ENCODE peak calls at places on chromosomes 3 and 15, in five cellular contexts. O is K562, I is H1, R is HepG2, V is GM12878. J is an unnamed sample.

GRCh38 chr15:58396181-58396580 is 35.6 kb upstream of the LIPC start:
- DNase-seq in O (no peak), I (no peak), R (no peak), V (no peak), J (no peak)

GRCh38 chr15:49877871-49878511 is 241.0 kb downstream of the ATP8B4 start:
- DNase-seq in O (no peak), I (no peak), R (no peak), V (no peak), J (no peak)

GRCh38 chr3:175957427-175957826 is 1098.3 kb downstream of the NAALADL2 start:
- DNase-seq in O (no peak), I (no peak), R (no peak), V (no peak), J (no peak)

GRCh38 chr15:77012868-77013267 is 17.9 kb downstream of the PSTPIP1 start:
- DNase-seq in O (no peak), I (no peak), R (no peak), V (no peak), J (no peak)

GRCh38 chr15:78175333-78175732 is 26.2 kb downstream of the IDH3A start:
- DNase-seq in O (no peak), I (no peak), R (no peak), V (no peak), J (no peak)

GRCh38 chr15:87781959-87782625 is 474.4 kb downstream of the NTRK3 start:
- DNase-seq in O (no peak), I (no peak), R (no peak), V (no peak), J (no peak)

GRCh38 chr15:93088200-93088980 is 621 bp downstream of the RGMA start:
- DNase-seq in O (no peak), I (peak; percentile 82), R (no peak), V (no peak), J (peak; percentile 83)

GRCh38 chr15:40217166-40217785 is 21.6 kb upstream of the PAK6 start:
- DNase-seq in O (peak; percentile 79), I (no peak), R (peak; percentile 69), V (peak; percentile 26), J (peak; percentile 71)

GRCh38 chr3:51374456-51374855 is 10.6 kb upstream of the MANF start:
- DNase-seq in O (no peak), I (no peak), R (no peak), V (no peak), J (no peak)

GRCh38 chr15:58462547-58462946 is 30.8 kb downstream of the LIPC start:
- DNase-seq in O (peak; percentile 32), I (no peak), R (no peak), V (no peak), J (no peak)

GRCh38 chr3:172140499-172141391 is 101.4 kb downstream of the FNDC3B start:
- DNase-seq in O (peak; percentile 17), I (no peak), R (peak; percentile 98), V (no peak), J (no peak)

GRCh38 chr15:88989578-88989977 is 76.4 kb upstream of the MFGE8 start:
- DNase-seq in O (no peak), I (no peak), R (no peak), V (no peak), J (no peak)

GRCh38 chr15:42100021-42100800 is 5.8 kb upstream of the PLA2G4D start:
- DNase-seq in O (no peak), I (no peak), R (no peak), V (no peak), J (no peak)

GRCh38 chr15:74988007-74988800 is 7.2 kb upstream of the SCAMP5 start:
- DNase-seq in O (peak; percentile 78), I (peak; percentile 60), R (peak; percentile 65), V (no peak), J (peak; percentile 72)

GRCh38 chr3:133676336-133677118 is 14.8 kb upstream of the TOPBP1 start:
- DNase-seq in O (no peak), I (no peak), R (no peak), V (no peak), J (no peak)

GRCh38 chr15:42457445-42458442 is 33.2 kb downstream of the ZNF106 start:
- DNase-seq in O (no peak), I (peak; percentile 78), R (no peak), V (peak; percentile 45), J (peak; percentile 42)

GRCh38 chr3:29751647-29752263 is 470.9 kb downstream of the RBMS3 start:
- DNase-seq in O (no peak), I (no peak), R (no peak), V (no peak), J (no peak)

GRCh38 chr3:177300842-177301241 is 103.6 kb upstream of the TBL1XR1 start:
- DNase-seq in O (no peak), I (no peak), R (no peak), V (no peak), J (no peak)

GRCh38 chr3:113054552-113054951 is 63.8 kb downstream of the GTPBP8 start:
- DNase-seq in O (no peak), I (no peak), R (no peak), V (no peak), J (no peak)

GRCh38 chr3:118231578-118231977 is 803.1 kb downstream of the IGSF11 start:
- DNase-seq in O (no peak), I (no peak), R (no peak), V (no peak), J (no peak)

GRCh38 chr3:172128852-172129251 is 89.5 kb downstream of the FNDC3B start:
- DNase-seq in O (no peak), I (no peak), R (no peak), V (no peak), J (no peak)

DNA sequence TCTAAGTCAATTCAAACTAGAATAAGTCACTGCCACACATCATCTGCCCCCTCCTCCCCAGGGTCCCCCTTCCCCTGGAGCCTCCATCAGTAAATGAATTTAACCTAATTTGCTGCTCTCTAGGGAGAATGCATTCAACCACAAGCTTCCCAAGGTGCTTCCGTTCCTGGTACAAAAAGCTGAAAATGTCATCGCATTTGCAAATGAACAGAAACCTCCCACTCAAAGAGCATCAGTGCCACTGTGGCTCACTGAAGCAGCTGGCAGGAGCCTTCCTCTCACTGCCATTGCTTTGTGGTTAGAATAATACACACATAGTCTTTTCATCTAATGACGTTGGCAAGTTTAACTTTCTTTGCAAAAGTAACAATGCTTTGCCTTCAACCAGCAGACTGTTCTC is 238.3 kb downstream of the CPNE4 start:
- DNase-seq in O (no peak), I (no peak), R (no peak), V (peak; percentile 61), J (no peak)
- TF ChIP-seq POLR2AphosphoS5 in O (no peak), I (no peak), R (no peak), V (no peak), J (no peak)

DNA sequence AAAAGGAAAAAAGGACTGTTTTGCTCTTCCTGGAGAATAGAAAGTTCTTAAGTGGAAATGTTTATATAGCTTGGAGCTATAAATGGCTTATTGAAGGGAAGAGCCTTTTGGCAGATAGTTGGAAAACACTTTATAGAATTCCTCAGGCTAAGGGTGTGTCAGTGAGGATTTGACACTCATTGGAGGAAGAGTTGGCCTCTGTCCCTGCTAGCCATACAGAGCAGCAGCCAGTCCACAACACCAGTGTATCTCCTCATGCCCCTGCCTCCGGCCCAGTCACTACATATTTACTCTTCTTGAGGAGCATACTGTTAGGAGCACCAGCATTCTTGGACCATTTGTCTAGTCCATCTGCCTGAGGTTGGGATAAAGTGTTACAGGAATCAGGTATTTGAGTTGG is 36.2 kb downstream of the KLHL18 start:
- DNase-seq in O (no peak), I (no peak), R (no peak), V (no peak), J (no peak)
- TF ChIP-seq USF2 in O (no peak), I (no peak), R (no peak), V (no peak), J (no peak)

DNA sequence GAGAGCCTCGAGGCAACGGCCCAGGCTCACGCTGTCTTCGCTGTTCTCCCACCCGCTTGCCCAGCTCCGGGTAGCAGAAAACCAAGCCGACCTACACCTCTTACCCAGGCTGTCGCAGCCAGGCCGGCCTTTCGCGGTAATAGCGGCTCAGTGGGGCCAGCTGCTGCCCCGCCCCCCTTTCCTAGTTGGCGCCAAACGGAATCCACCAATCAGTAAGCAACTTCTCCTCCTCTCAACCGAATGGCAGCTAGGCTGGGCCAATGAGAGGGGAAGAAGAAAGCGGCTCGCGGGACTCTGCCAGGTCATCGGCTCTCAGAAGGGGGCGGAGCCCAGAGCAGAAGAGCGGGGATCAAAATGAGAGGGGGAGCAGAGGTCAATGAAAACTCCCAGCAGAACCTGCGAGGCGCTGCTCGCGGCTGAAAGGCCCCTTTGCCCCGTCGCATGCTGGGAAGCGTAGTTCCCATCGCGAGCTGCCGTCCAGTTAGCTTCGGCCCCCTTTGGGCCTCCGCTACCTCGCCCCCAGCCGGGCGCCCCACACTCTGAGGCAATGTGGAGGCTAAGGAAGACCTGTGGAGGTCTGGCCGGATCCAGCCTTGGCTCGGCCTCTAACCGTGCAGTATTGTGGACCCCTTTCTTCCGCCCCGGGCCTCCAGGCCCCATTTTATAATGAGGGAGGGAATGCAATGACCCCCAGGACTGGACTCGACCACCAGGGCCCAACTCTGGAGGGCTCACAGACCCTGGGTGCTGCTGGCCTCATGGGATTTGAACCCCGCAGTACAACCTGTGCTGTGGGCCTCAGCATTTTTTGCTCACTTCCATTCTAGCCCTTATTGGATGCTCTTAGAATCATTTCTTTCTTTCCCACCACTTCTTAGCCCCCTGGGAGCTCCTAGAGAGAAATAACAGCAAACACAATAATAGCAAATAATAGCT is at the start of gene CDC25A:
- DNase-seq in O (peak; percentile 97), I (peak; percentile 92), R (peak; percentile 99), V (peak; percentile 97), J (peak; percentile 96)
- TF ChIP-seq POLR2AphosphoS5 in O (peak; percentile 83), I (peak; percentile 95), R (peak; percentile 71), V (peak; percentile 66), J (peak; percentile 55)

GRCh38 chr3:16060358-16060852 is 114.1 kb upstream of the GALNT15 start:
- DNase-seq in O (peak; percentile 6), I (no peak), R (peak; percentile 98), V (no peak), J (no peak)
- TF ChIP-seq USF2 in O (no peak), I (no peak), R (peak; percentile 27), V (no peak), J (no peak)

GRCh38 chr15:82571722-82572222 is 31.5 kb upstream of the RPS17 start:
- DNase-seq in O (peak; percentile 34), I (peak; percentile 69), R (no peak), V (no peak), J (peak; percentile 80)

GRCh38 chr15:82572986-82573385 is 32.7 kb upstream of the RPS17 start:
- DNase-seq in O (peak; percentile 14), I (no peak), R (no peak), V (no peak), J (peak; percentile 19)

GRCh38 chr15:82572311-82572710 is 32.1 kb upstream of the RPS17 start:
- DNase-seq in O (no peak), I (no peak), R (no peak), V (no peak), J (peak; percentile 21)

GRCh38 chr15:82570721-82571519 is 30.7 kb upstream of the RPS17 start:
- DNase-seq in O (no peak), I (peak; percentile 54), R (no peak), V (no peak), J (peak; percentile 42)

GRCh38 chr15:82575335-82575734 is 35.1 kb upstream of the RPS17 start:
- DNase-seq in O (no peak), I (no peak), R (no peak), V (no peak), J (no peak)
- TF ChIP-seq POLR2AphosphoS5 in O (no peak), I (no peak), R (no peak), V (no peak), J (no peak)